ENCODE peak calls at places on chromosomes 13 and 19, in seven cellular contexts. A, M, Y, E, R, W and D are unnamed samples.

GRCh38 chr13:49225358-49226042 is 5.4 kb downstream of the MLNR start:
- ATAC-seq in A (no peak), M (no peak), Y (no peak), E (no peak), R (no peak), W (no peak), D (no peak)

GRCh38 chr13:107681611-107682010 is 533.7 kb downstream of the LIG4 start:
- ATAC-seq in A (no peak), M (no peak), Y (no peak), E (peak), R (no peak), W (no peak), D (no peak)

GRCh38 chr19:41997121-41997850 is 3.3 kb upstream of the ATP1A3 start:
- ATAC-seq in A (peak), M (no peak), Y (peak), E (peak), R (peak), W (no peak), D (no peak)

GRCh38 chr13:38366954-38367645 is 17.4 kb downstream of the UFM1 start:
- ATAC-seq in A (no peak), M (no peak), Y (no peak), E (no peak), R (no peak), W (no peak), D (peak)

GRCh38 chr13:33312150-33312908 is 26.8 kb upstream of the STARD13 start:
- ATAC-seq in A (no peak), M (no peak), Y (no peak), E (no peak), R (no peak), W (no peak), D (no peak)

GRCh38 chr19:3770136-3771032 is 1.6 kb downstream of the RAX2 start:
- ATAC-seq in A (no peak), M (no peak), Y (no peak), E (no peak), R (no peak), W (no peak), D (no peak)

GRCh38 chr13:110005563-110005962 is 219.2 kb upstream of the IRS2 start:
- ATAC-seq in A (no peak), M (no peak), Y (no peak), E (peak), R (no peak), W (no peak), D (no peak)

GRCh38 chr19:52219611-52220010 is 29.8 kb downstream of the PPP2R1A start:
- ATAC-seq in A (no peak), M (no peak), Y (no peak), E (no peak), R (no peak), W (no peak), D (no peak)

GRCh38 chr13:53885997-53886396 is 857.4 kb downstream of the OLFM4 start:
- ATAC-seq in A (no peak), M (no peak), Y (no peak), E (no peak), R (no peak), W (no peak), D (no peak)

GRCh38 chr13:46648166-46648607 is 95.2 kb downstream of the LRCH1 start:
- ATAC-seq in A (peak), M (peak), Y (no peak), E (peak), R (no peak), W (peak), D (no peak)

GRCh38 chr19:54905908-54906511 is at the start of gene NCR1:
- ATAC-seq in A (no peak), M (peak), Y (peak), E (peak), R (peak), W (no peak), D (peak)

GRCh38 chr13:72864142-72865035 is 82.5 kb downstream of the PIBF1 start:
- ATAC-seq in A (no peak), M (peak), Y (no peak), E (no peak), R (peak), W (peak), D (peak)

GRCh38 chr19:49912965-49913685 is 15.9 kb upstream of the ATF5 start:
- ATAC-seq in A (no peak), M (no peak), Y (no peak), E (no peak), R (no peak), W (no peak), D (no peak)

GRCh38 chr19:7307590-7308218 is 13.5 kb upstream of the INSR start:
- ATAC-seq in A (no peak), M (no peak), Y (no peak), E (no peak), R (no peak), W (no peak), D (no peak)

GRCh38 chr13:111397202-111397880 is 76.9 kb downstream of the TEX29 start:
- ATAC-seq in A (no peak), M (no peak), Y (no peak), E (no peak), R (no peak), W (no peak), D (no peak)

GRCh38 chr19:2665103-2665502 is 37.4 kb downstream of the GNG7 start:
- ATAC-seq in A (no peak), M (no peak), Y (no peak), E (peak), R (no peak), W (no peak), D (no peak)